ENCODE peak calls at places on chromosomes 12 and 14, in seven cellular contexts. E is lung, K is A549, S is left lung, O is heart left ventricle, X is left ventricle myocardium inferior, Q is neural crest cell. J is an unnamed sample.

GRCh38 chr12:67705394-67706370 is 57.1 kb downstream of the DYRK2 start:
- DNase-seq in S (no peak), X (no peak), E (no peak), K (no peak), Q (no peak), O (peak; percentile 52), J (no peak)

GRCh38 chr14:89215166-89215940 is 201.7 kb downstream of the FOXN3 start:
- DNase-seq in O (no peak), K (no peak), E (no peak), S (no peak), X (no peak), Q (no peak), J (no peak)

GRCh38 chr14:36717363-36717762 is 55.7 kb downstream of the PAX9 start:
- DNase-seq in E (no peak), S (no peak), K (no peak), Q (no peak), X (no peak), O (no peak), J (no peak)

GRCh38 chr14:34040765-34041164 is 89.9 kb upstream of the EGLN3 start:
- DNase-seq in E (no peak), K (no peak), X (no peak), S (no peak), Q (no peak), O (no peak), J (no peak)

GRCh38 chr12:67659296-67659695 is 10.8 kb downstream of the DYRK2 start:
- DNase-seq in S (no peak), X (no peak), E (no peak), O (no peak), Q (no peak), K (no peak), J (no peak)

GRCh38 chr12:85155791-85156190 is 119.6 kb downstream of the LRRIQ1 start:
- DNase-seq in K (no peak), Q (no peak), S (no peak), E (no peak), O (no peak), X (no peak), J (no peak)

GRCh38 chr12:23185346-23185745 is 560.4 kb downstream of the ETNK1 start:
- DNase-seq in K (no peak), X (no peak), O (no peak), S (no peak), E (no peak), Q (no peak), J (no peak)

GRCh38 chr14:99736600-99737371 is 52.7 kb downstream of the CYP46A1 start:
- DNase-seq in O (peak; percentile 81), K (no peak), S (peak; percentile 70), Q (no peak), E (no peak), X (peak; percentile 64), J (no peak)

GRCh38 chr12:39127401-39127800 is 222.0 kb upstream of the CPNE8 start:
- DNase-seq in O (no peak), K (peak; percentile 52), X (no peak), Q (no peak), S (no peak), E (no peak), J (no peak)

GRCh38 chr12:18983854-18984253 is 145.7 kb upstream of the PLEKHA5 start:
- DNase-seq in E (no peak), S (no peak), Q (no peak), K (no peak), X (no peak), O (no peak), J (no peak)

GRCh38 chr14:67529947-67530935 is 2.8 kb upstream of the PLEKHH1 start:
- DNase-seq in E (no peak), S (no peak), K (no peak), X (no peak), Q (no peak), O (no peak), J (no peak)

GRCh38 chr12:112939761-112940357 is 1.6 kb downstream of the OAS3 start:
- DNase-seq in K (no peak), Q (no peak), S (no peak), X (no peak), O (no peak), E (no peak), J (peak; percentile 32)

GRCh38 chr12:12297201-12297830 is 30.5 kb upstream of the LRP6 start:
- DNase-seq in O (no peak), Q (no peak), X (no peak), K (no peak), E (no peak), S (no peak), J (no peak)

GRCh38 chr14:92973265-92973797 is 50.4 kb downstream of the CHGA start:
- DNase-seq in S (no peak), X (peak; percentile 82), E (peak; percentile 70), O (peak; percentile 79), Q (peak; percentile 71), K (no peak), J (no peak)
- TF ChIP-seq CTCF in S (peak; percentile 44), X (peak; percentile 85), E (no peak), O (peak; percentile 63), Q (peak; percentile 66), K (peak; percentile 17), J (no peak)

GRCh38 chr14:96263347-96264199 is 7.6 kb downstream of the BDKRB1 start:
- DNase-seq in X (no peak), E (no peak), O (no peak), S (peak; percentile 62), K (no peak), Q (no peak), J (no peak)

GRCh38 chr14:96267336-96267735 is 11.3 kb downstream of the BDKRB1 start:
- DNase-seq in O (no peak), S (no peak), K (no peak), Q (no peak), X (no peak), E (no peak), J (no peak)

GRCh38 chr14:96265387-96265786 is 9.4 kb downstream of the BDKRB1 start:
- DNase-seq in E (no peak), S (no peak), K (no peak), X (no peak), O (no peak), Q (no peak), J (no peak)

GRCh38 chr14:96264200-96264553 is 8.2 kb downstream of the BDKRB1 start:
- DNase-seq in E (no peak), X (no peak), O (no peak), S (no peak), K (no peak), Q (no peak), J (no peak)

GRCh38 chr14:96264850-96265249 is 8.8 kb downstream of the BDKRB1 start:
- DNase-seq in K (no peak), O (no peak), Q (no peak), X (no peak), E (no peak), S (no peak), J (no peak)
- TF ChIP-seq CTCF in K (peak; percentile 37), O (no peak), Q (no peak), X (no peak), E (no peak), S (peak; percentile 26), J (no peak)

GRCh38 chr12:69304284-69304683 is 43.9 kb upstream of the LYZ start:
- DNase-seq in O (no peak), K (no peak), S (no peak), X (no peak), Q (no peak), E (no peak), J (no peak)

GRCh38 chr12:69298133-69298532 is 50.0 kb upstream of the LYZ start:
- DNase-seq in K (no peak), E (no peak), X (no peak), Q (no peak), S (no peak), O (no peak), J (no peak)

GRCh38 chr12:69298947-69299346 is 49.2 kb upstream of the LYZ start:
- DNase-seq in S (no peak), Q (no peak), K (no peak), E (no peak), O (no peak), X (no peak), J (no peak)
- TF ChIP-seq CTCF in S (no peak), Q (no peak), K (no peak), E (no peak), O (no peak), X (no peak), J (no peak)

GRCh38 chr14:69001375-69001774 is 22.3 kb upstream of the ACTN1 start:
- DNase-seq in Q (no peak), O (no peak), K (no peak), E (no peak), X (no peak), S (no peak), J (no peak)

GRCh38 chr14:69003626-69004025 is 24.5 kb upstream of the ACTN1 start:
- DNase-seq in S (no peak), X (no peak), E (no peak), O (no peak), Q (no peak), K (no peak), J (no peak)

GRCh38 chr14:69005432-69006148 is 26.5 kb upstream of the ACTN1 start:
- DNase-seq in E (peak; percentile 53), K (peak; percentile 86), X (peak; percentile 22), S (no peak), O (peak; percentile 60), Q (no peak), J (no peak)

GRCh38 chr14:69004731-69005431 is 25.8 kb upstream of the ACTN1 start:
- DNase-seq in O (no peak), E (no peak), Q (no peak), K (no peak), S (no peak), X (no peak), J (no peak)

DNA sequence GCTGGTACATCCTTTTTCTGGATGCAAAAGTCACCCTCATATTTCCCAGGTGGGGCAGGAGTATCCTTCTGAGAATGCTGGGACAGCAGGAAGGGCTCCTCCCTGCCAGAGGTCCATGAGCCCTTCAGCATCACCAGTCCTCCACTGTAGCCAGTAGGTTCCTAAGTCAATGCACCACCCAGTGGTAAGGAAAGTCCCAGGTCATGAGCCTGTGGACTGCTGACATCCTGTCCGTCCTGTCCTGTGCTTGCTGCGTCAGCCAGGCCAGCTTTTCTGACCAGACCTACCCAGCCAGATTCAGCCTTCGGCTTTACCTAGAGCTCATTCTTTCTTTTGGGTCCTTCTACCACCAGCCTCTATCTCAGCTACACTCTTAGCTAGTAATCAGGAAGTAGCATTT is 23.0 kb upstream of the ACTN1 start:
- DNase-seq in S (no peak), K (peak; percentile 51), E (no peak), Q (no peak), X (no peak), O (peak; percentile 52), J (no peak)
- TF ChIP-seq CTCF in S (no peak), K (peak; percentile 31), E (no peak), Q (peak; percentile 20), X (peak; percentile 73), O (peak; percentile 42), J (no peak)

GRCh38 chr14:60515244-60515695 is 6.3 kb downstream of the SIX6 start:
- DNase-seq in O (no peak), Q (no peak), K (no peak), S (no peak), E (no peak), X (no peak), J (no peak)
- TF ChIP-seq CTCF in O (no peak), Q (peak; percentile 6), K (no peak), S (peak; percentile 2), E (no peak), X (no peak), J (no peak)

DNA sequence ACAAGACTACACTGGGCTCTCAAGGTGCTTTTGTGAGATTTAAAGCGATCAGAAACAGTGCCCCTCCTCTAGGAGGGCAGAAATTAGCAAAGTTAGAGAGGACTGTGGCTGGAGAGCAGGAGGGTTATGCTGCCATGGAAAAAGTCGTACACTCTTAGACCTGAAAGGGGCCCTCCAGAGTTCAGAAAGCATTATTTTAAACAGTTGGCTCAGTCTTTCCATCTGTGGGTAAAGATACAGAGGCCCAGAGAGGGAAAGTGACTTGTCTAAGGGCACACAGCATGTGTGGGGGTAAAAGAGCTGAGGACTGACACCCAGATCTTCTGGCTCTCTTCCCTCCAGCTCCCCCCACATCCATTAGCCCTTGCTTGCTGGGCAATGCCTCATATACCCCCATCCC is 47.1 kb downstream of the FOXN4 start:
- DNase-seq in S (no peak), O (no peak), X (no peak), K (no peak), Q (no peak), E (no peak), J (no peak)
- TF ChIP-seq CTCF in S (no peak), O (no peak), X (no peak), K (no peak), Q (no peak), E (no peak), J (no peak)

J was measured in activated B cell treated with CpG ODN at 0.5 μM for 24 hours.